ENCODE peak calls at places on chromosome 3, in four cellular contexts. M is stimulated activated CD4-positive, alpha-beta T cell treated with anti-CD3 and anti-CD28 coated beads, Interleukin-12 subunit alpha, Interleukin-12 subunit beta, amount 100 ng/mL, for 48 hours; P is NCI-H2107; N is H1. Y is an unnamed sample.

GRCh38 chr3:178170698-178171535 is 365.3 kb upstream of the KCNMB2 start:
- DNase-seq in P (peak), M (no peak), N (no peak), Y (no peak)

GRCh38 chr3:165855581-165855980 is 18.4 kb upstream of the BCHE start:
- DNase-seq in P (no peak), M (no peak), N (no peak), Y (no peak)

GRCh38 chr3:24704496-24704895 is 209.8 kb upstream of the THRB start:
- DNase-seq in M (no peak), N (no peak), P (no peak), Y (no peak)

GRCh38 chr3:60423556-60423955 is 827.7 kb downstream of the FHIT start:
- DNase-seq in P (no peak), N (no peak), M (no peak), Y (no peak)

GRCh38 chr3:64138656-64139375 is 86.5 kb downstream of the PRICKLE2 start:
- DNase-seq in N (no peak), M (no peak), P (no peak), Y (no peak)

GRCh38 chr3:120438971-120439370 is 11.8 kb downstream of the FSTL1 start:
- DNase-seq in P (no peak), N (no peak), M (no peak), Y (no peak)

GRCh38 chr3:124730920-124731297 is 657 bp downstream of the UMPS start:
- DNase-seq in P (no peak), N (no peak), M (no peak), Y (no peak)

GRCh38 chr3:34842706-34843478 is 796.4 kb upstream of the ARPP21 start:
- DNase-seq in M (no peak), N (no peak), P (no peak), Y (no peak)

GRCh38 chr3:154089416-154090115 is 31.6 kb upstream of the ARHGEF26 start:
- DNase-seq in P (no peak), N (no peak), M (no peak), Y (no peak)

GRCh38 chr3:9754678-9755077 is 4.9 kb downstream of the OGG1 start:
- DNase-seq in P (no peak), M (no peak), N (no peak), Y (no peak)

GRCh38 chr3:185658504-185658912 is 72.4 kb downstream of the SENP2 start:
- DNase-seq in P (no peak), M (no peak), N (no peak), Y (no peak)

GRCh38 chr3:173221010-173221409 is 80.0 kb upstream of the SPATA16 start:
- DNase-seq in N (no peak), P (no peak), M (no peak), Y (no peak)

GRCh38 chr3:49792371-49793150 is 6.2 kb upstream of the IP6K1 start:
- DNase-seq in M (no peak), P (no peak), N (no peak), Y (no peak)

GRCh38 chr3:37787027-37787868 is 74.4 kb upstream of the CTDSPL start:
- DNase-seq in P (no peak), N (no peak), M (no peak), Y (no peak)

GRCh38 chr3:96915465-96915864 is 101.1 kb downstream of the EPHA6 start:
- DNase-seq in M (no peak), P (no peak), N (no peak), Y (no peak)

GRCh38 chr3:15812183-15812582 is 14.4 kb upstream of the ANKRD28 start:
- DNase-seq in M (no peak), P (no peak), N (no peak), Y (no peak)

GRCh38 chr3:98885851-98886250 is 15.6 kb downstream of the DCBLD2 start:
- DNase-seq in M (no peak), N (no peak), P (no peak), Y (no peak)

GRCh38 chr3:133983576-133984560 is 45.9 kb downstream of the SLCO2A1 start:
- DNase-seq in P (no peak), M (no peak), N (no peak), Y (no peak)

GRCh38 chr3:150371741-150372254 is 36.3 kb upstream of the TSC22D2 start:
- DNase-seq in N (no peak), M (no peak), P (no peak), Y (no peak)

GRCh38 chr3:196968233-196969000 is at the start of gene PIGZ:
- DNase-seq in M (no peak), P (peak), N (peak), Y (peak)

GRCh38 chr3:72661115-72661457 is 187.2 kb downstream of the SHQ1 start:
- DNase-seq in P (no peak), N (no peak), M (no peak), Y (no peak)

GRCh38 chr3:185733980-185734724 is 90.7 kb downstream of the IGF2BP2 start:
- DNase-seq in P (peak), N (no peak), M (no peak), Y (no peak)

GRCh38 chr3:139588450-139588849 is 48.9 kb upstream of the RBP1 start:
- DNase-seq in P (peak), N (peak), M (no peak), Y (no peak)